ENCODE peak calls at places on chromosomes 16 and 17, in eight cellular contexts. One of them, this sample, is unnamed.

GRCh38 chr17:28807925-28808641 is 34.5 kb downstream of the FAM222B start:
- DNase-seq in MCF 10A: peak; percentile 94
- DNase-seq in germinal center: no peak
- DNase-seq in spleen: no peak
- DNase-seq in astrocyte: peak; percentile 88
- DNase-seq in epithelial cell of esophagus: peak; percentile 82
- DNase-seq in T-helper 22 cell: no peak
- DNase-seq in skeletal muscle cell: peak; percentile 86
- DNase-seq in this sample: peak; percentile 32

GRCh38 chr16:2810651-2811050 is 6.4 kb upstream of the PRSS21 start:
- DNase-seq in MCF 10A: no peak
- DNase-seq in germinal center: no peak
- DNase-seq in spleen: peak; percentile 40
- DNase-seq in astrocyte: no peak
- DNase-seq in epithelial cell of esophagus: no peak
- DNase-seq in T-helper 22 cell: no peak
- DNase-seq in skeletal muscle cell: no peak
- DNase-seq in this sample: no peak

GRCh38 chr17:80840011-80840410 is 151.6 kb upstream of the CHMP6 start:
- DNase-seq in MCF 10A: no peak
- DNase-seq in germinal center: no peak
- DNase-seq in spleen: peak; percentile 31
- DNase-seq in astrocyte: no peak
- DNase-seq in epithelial cell of esophagus: no peak
- DNase-seq in T-helper 22 cell: no peak
- DNase-seq in skeletal muscle cell: no peak
- DNase-seq in this sample: no peak

GRCh38 chr17:31758646-31759045 is 100.4 kb downstream of the COPRS start:
- DNase-seq in MCF 10A: no peak
- DNase-seq in germinal center: no peak
- DNase-seq in spleen: no peak
- DNase-seq in astrocyte: peak; percentile 45
- DNase-seq in epithelial cell of esophagus: no peak
- DNase-seq in T-helper 22 cell: no peak
- DNase-seq in skeletal muscle cell: no peak
- DNase-seq in this sample: no peak

GRCh38 chr17:9054611-9055010 is 33.3 kb downstream of the NTN1 start:
- DNase-seq in MCF 10A: no peak
- DNase-seq in germinal center: no peak
- DNase-seq in spleen: no peak
- DNase-seq in astrocyte: no peak
- DNase-seq in epithelial cell of esophagus: no peak
- DNase-seq in T-helper 22 cell: no peak
- DNase-seq in skeletal muscle cell: no peak
- DNase-seq in this sample: no peak

GRCh38 chr16:68364601-68364998 is 53.8 kb downstream of the PRMT7 start:
- DNase-seq in MCF 10A: no peak
- DNase-seq in germinal center: no peak
- DNase-seq in spleen: no peak
- DNase-seq in astrocyte: no peak
- DNase-seq in epithelial cell of esophagus: no peak
- DNase-seq in T-helper 22 cell: no peak
- DNase-seq in skeletal muscle cell: no peak
- DNase-seq in this sample: no peak

GRCh38 chr17:49552070-49552751 is 23.5 kb upstream of the NXPH3 start:
- DNase-seq in MCF 10A: peak; percentile 50
- DNase-seq in germinal center: no peak
- DNase-seq in spleen: peak; percentile 65
- DNase-seq in astrocyte: no peak
- DNase-seq in epithelial cell of esophagus: peak; percentile 82
- DNase-seq in T-helper 22 cell: no peak
- DNase-seq in skeletal muscle cell: no peak
- DNase-seq in this sample: peak; percentile 86

GRCh38 chr17:73742915-73743314 is 98.7 kb upstream of the SDK2 start:
- DNase-seq in MCF 10A: no peak
- DNase-seq in germinal center: no peak
- DNase-seq in spleen: no peak
- DNase-seq in astrocyte: no peak
- DNase-seq in epithelial cell of esophagus: no peak
- DNase-seq in T-helper 22 cell: no peak
- DNase-seq in skeletal muscle cell: no peak
- DNase-seq in this sample: no peak

GRCh38 chr16:351804-352520 is 561 bp downstream of the AXIN1 start:
- DNase-seq in MCF 10A: no peak
- DNase-seq in germinal center: peak; percentile 28
- DNase-seq in spleen: peak; percentile 93
- DNase-seq in astrocyte: no peak
- DNase-seq in epithelial cell of esophagus: peak; percentile 23
- DNase-seq in T-helper 22 cell: peak; percentile 40
- DNase-seq in skeletal muscle cell: no peak
- DNase-seq in this sample: no peak

GRCh38 chr16:12907670-12908233 is 6.4 kb downstream of the SHISA9 start:
- DNase-seq in MCF 10A: no peak
- DNase-seq in germinal center: peak; percentile 10
- DNase-seq in spleen: no peak
- DNase-seq in astrocyte: no peak
- DNase-seq in epithelial cell of esophagus: no peak
- DNase-seq in T-helper 22 cell: no peak
- DNase-seq in skeletal muscle cell: no peak
- DNase-seq in this sample: no peak

GRCh38 chr16:31128711-31129567 is 6.6 kb downstream of the PRSS8 start:
- DNase-seq in MCF 10A: no peak
- DNase-seq in germinal center: no peak
- DNase-seq in spleen: peak; percentile 85
- DNase-seq in astrocyte: no peak
- DNase-seq in epithelial cell of esophagus: no peak
- DNase-seq in T-helper 22 cell: no peak
- DNase-seq in skeletal muscle cell: no peak
- DNase-seq in this sample: no peak